ENCODE peak calls at places on chromosome 4, in five cellular contexts. One of them, this sample, is unnamed.

GRCh38 chr4:152503606-152504290 is 32.1 kb downstream of the FBXW7 start:
- ATAC-seq in naive thymus-derived CD8-positive, alpha-beta T cell: no peak
- ATAC-seq in activated naive CD4-positive, alpha-beta T cell treated with anti-CD3 and anti-CD28 coated beads, Interleukin-2, amount 50 U/mL, for 72 hours: no peak
- ATAC-seq in activated T-helper 17 cell treated with anti-CD3 and anti-CD28 coated beads, Interleukin-2, amount 50 U/mL, for 72 hours: no peak
- ATAC-seq in activated CD8-positive, alpha-beta memory T cell treated with anti-CD3 and anti-CD28 coated beads, Interleukin-2, amount 10 ng/mL, durations not matched to agents 7 days and 5 days: no peak
- ATAC-seq in this sample: no peak

GRCh38 chr4:100721077-100721476 is 203.3 kb upstream of the EMCN start:
- ATAC-seq in naive thymus-derived CD8-positive, alpha-beta T cell: no peak
- ATAC-seq in activated naive CD4-positive, alpha-beta T cell treated with anti-CD3 and anti-CD28 coated beads, Interleukin-2, amount 50 U/mL, for 72 hours: no peak
- ATAC-seq in activated T-helper 17 cell treated with anti-CD3 and anti-CD28 coated beads, Interleukin-2, amount 50 U/mL, for 72 hours: no peak
- ATAC-seq in activated CD8-positive, alpha-beta memory T cell treated with anti-CD3 and anti-CD28 coated beads, Interleukin-2, amount 10 ng/mL, durations not matched to agents 7 days and 5 days: no peak
- ATAC-seq in this sample: no peak

GRCh38 chr4:168028568-168028967 is 63.8 kb upstream of the ANXA10 start:
- ATAC-seq in naive thymus-derived CD8-positive, alpha-beta T cell: no peak
- ATAC-seq in activated naive CD4-positive, alpha-beta T cell treated with anti-CD3 and anti-CD28 coated beads, Interleukin-2, amount 50 U/mL, for 72 hours: no peak
- ATAC-seq in activated T-helper 17 cell treated with anti-CD3 and anti-CD28 coated beads, Interleukin-2, amount 50 U/mL, for 72 hours: no peak
- ATAC-seq in activated CD8-positive, alpha-beta memory T cell treated with anti-CD3 and anti-CD28 coated beads, Interleukin-2, amount 10 ng/mL, durations not matched to agents 7 days and 5 days: no peak
- ATAC-seq in this sample: no peak

GRCh38 chr4:35739305-35739704 is 505.0 kb downstream of the ARAP2 start:
- ATAC-seq in naive thymus-derived CD8-positive, alpha-beta T cell: no peak
- ATAC-seq in activated naive CD4-positive, alpha-beta T cell treated with anti-CD3 and anti-CD28 coated beads, Interleukin-2, amount 50 U/mL, for 72 hours: no peak
- ATAC-seq in activated T-helper 17 cell treated with anti-CD3 and anti-CD28 coated beads, Interleukin-2, amount 50 U/mL, for 72 hours: no peak
- ATAC-seq in activated CD8-positive, alpha-beta memory T cell treated with anti-CD3 and anti-CD28 coated beads, Interleukin-2, amount 10 ng/mL, durations not matched to agents 7 days and 5 days: no peak
- ATAC-seq in this sample: no peak

GRCh38 chr4:184688447-184688846 is 38.9 kb downstream of the PRIMPOL start:
- ATAC-seq in naive thymus-derived CD8-positive, alpha-beta T cell: no peak
- ATAC-seq in activated naive CD4-positive, alpha-beta T cell treated with anti-CD3 and anti-CD28 coated beads, Interleukin-2, amount 50 U/mL, for 72 hours: peak
- ATAC-seq in activated T-helper 17 cell treated with anti-CD3 and anti-CD28 coated beads, Interleukin-2, amount 50 U/mL, for 72 hours: peak
- ATAC-seq in activated CD8-positive, alpha-beta memory T cell treated with anti-CD3 and anti-CD28 coated beads, Interleukin-2, amount 10 ng/mL, durations not matched to agents 7 days and 5 days: no peak
- ATAC-seq in this sample: no peak

GRCh38 chr4:145830699-145831098 is 107.9 kb downstream of the ZNF827 start:
- ATAC-seq in naive thymus-derived CD8-positive, alpha-beta T cell: no peak
- ATAC-seq in activated naive CD4-positive, alpha-beta T cell treated with anti-CD3 and anti-CD28 coated beads, Interleukin-2, amount 50 U/mL, for 72 hours: no peak
- ATAC-seq in activated T-helper 17 cell treated with anti-CD3 and anti-CD28 coated beads, Interleukin-2, amount 50 U/mL, for 72 hours: no peak
- ATAC-seq in activated CD8-positive, alpha-beta memory T cell treated with anti-CD3 and anti-CD28 coated beads, Interleukin-2, amount 10 ng/mL, durations not matched to agents 7 days and 5 days: no peak
- ATAC-seq in this sample: no peak

GRCh38 chr4:158519226-158519625 is 2.5 kb upstream of the RXFP1 start:
- ATAC-seq in naive thymus-derived CD8-positive, alpha-beta T cell: no peak
- ATAC-seq in activated naive CD4-positive, alpha-beta T cell treated with anti-CD3 and anti-CD28 coated beads, Interleukin-2, amount 50 U/mL, for 72 hours: no peak
- ATAC-seq in activated T-helper 17 cell treated with anti-CD3 and anti-CD28 coated beads, Interleukin-2, amount 50 U/mL, for 72 hours: no peak
- ATAC-seq in activated CD8-positive, alpha-beta memory T cell treated with anti-CD3 and anti-CD28 coated beads, Interleukin-2, amount 10 ng/mL, durations not matched to agents 7 days and 5 days: no peak
- ATAC-seq in this sample: no peak

GRCh38 chr4:171846232-171846631 is 33.0 kb downstream of the GALNTL6 start:
- ATAC-seq in naive thymus-derived CD8-positive, alpha-beta T cell: no peak
- ATAC-seq in activated naive CD4-positive, alpha-beta T cell treated with anti-CD3 and anti-CD28 coated beads, Interleukin-2, amount 50 U/mL, for 72 hours: no peak
- ATAC-seq in activated T-helper 17 cell treated with anti-CD3 and anti-CD28 coated beads, Interleukin-2, amount 50 U/mL, for 72 hours: no peak
- ATAC-seq in activated CD8-positive, alpha-beta memory T cell treated with anti-CD3 and anti-CD28 coated beads, Interleukin-2, amount 10 ng/mL, durations not matched to agents 7 days and 5 days: no peak
- ATAC-seq in this sample: no peak

GRCh38 chr4:183355405-183355804 is 33.2 kb upstream of the CLDN24 start:
- ATAC-seq in naive thymus-derived CD8-positive, alpha-beta T cell: no peak
- ATAC-seq in activated naive CD4-positive, alpha-beta T cell treated with anti-CD3 and anti-CD28 coated beads, Interleukin-2, amount 50 U/mL, for 72 hours: no peak
- ATAC-seq in activated T-helper 17 cell treated with anti-CD3 and anti-CD28 coated beads, Interleukin-2, amount 50 U/mL, for 72 hours: no peak
- ATAC-seq in activated CD8-positive, alpha-beta memory T cell treated with anti-CD3 and anti-CD28 coated beads, Interleukin-2, amount 10 ng/mL, durations not matched to agents 7 days and 5 days: no peak
- ATAC-seq in this sample: no peak

GRCh38 chr4:151484396-151485102 is 75.6 kb downstream of the FHIP1A start:
- ATAC-seq in naive thymus-derived CD8-positive, alpha-beta T cell: no peak
- ATAC-seq in activated naive CD4-positive, alpha-beta T cell treated with anti-CD3 and anti-CD28 coated beads, Interleukin-2, amount 50 U/mL, for 72 hours: no peak
- ATAC-seq in activated T-helper 17 cell treated with anti-CD3 and anti-CD28 coated beads, Interleukin-2, amount 50 U/mL, for 72 hours: no peak
- ATAC-seq in activated CD8-positive, alpha-beta memory T cell treated with anti-CD3 and anti-CD28 coated beads, Interleukin-2, amount 10 ng/mL, durations not matched to agents 7 days and 5 days: no peak
- ATAC-seq in this sample: no peak

GRCh38 chr4:170051402-170051801 is 25.2 kb upstream of the MFAP3L start:
- ATAC-seq in naive thymus-derived CD8-positive, alpha-beta T cell: no peak
- ATAC-seq in activated naive CD4-positive, alpha-beta T cell treated with anti-CD3 and anti-CD28 coated beads, Interleukin-2, amount 50 U/mL, for 72 hours: no peak
- ATAC-seq in activated T-helper 17 cell treated with anti-CD3 and anti-CD28 coated beads, Interleukin-2, amount 50 U/mL, for 72 hours: no peak
- ATAC-seq in activated CD8-positive, alpha-beta memory T cell treated with anti-CD3 and anti-CD28 coated beads, Interleukin-2, amount 10 ng/mL, durations not matched to agents 7 days and 5 days: no peak
- ATAC-seq in this sample: no peak

GRCh38 chr4:39846705-39847104 is 131.0 kb downstream of the PDS5A start:
- ATAC-seq in naive thymus-derived CD8-positive, alpha-beta T cell: no peak
- ATAC-seq in activated naive CD4-positive, alpha-beta T cell treated with anti-CD3 and anti-CD28 coated beads, Interleukin-2, amount 50 U/mL, for 72 hours: no peak
- ATAC-seq in activated T-helper 17 cell treated with anti-CD3 and anti-CD28 coated beads, Interleukin-2, amount 50 U/mL, for 72 hours: no peak
- ATAC-seq in activated CD8-positive, alpha-beta memory T cell treated with anti-CD3 and anti-CD28 coated beads, Interleukin-2, amount 10 ng/mL, durations not matched to agents 7 days and 5 days: no peak
- ATAC-seq in this sample: no peak

GRCh38 chr4:72984351-72984750 is 85.2 kb downstream of the COX18 start:
- ATAC-seq in naive thymus-derived CD8-positive, alpha-beta T cell: no peak
- ATAC-seq in activated naive CD4-positive, alpha-beta T cell treated with anti-CD3 and anti-CD28 coated beads, Interleukin-2, amount 50 U/mL, for 72 hours: peak
- ATAC-seq in activated T-helper 17 cell treated with anti-CD3 and anti-CD28 coated beads, Interleukin-2, amount 50 U/mL, for 72 hours: peak
- ATAC-seq in activated CD8-positive, alpha-beta memory T cell treated with anti-CD3 and anti-CD28 coated beads, Interleukin-2, amount 10 ng/mL, durations not matched to agents 7 days and 5 days: no peak
- ATAC-seq in this sample: no peak

GRCh38 chr4:133637161-133637560 is 488.1 kb downstream of the PCDH10 start:
- ATAC-seq in naive thymus-derived CD8-positive, alpha-beta T cell: no peak
- ATAC-seq in activated naive CD4-positive, alpha-beta T cell treated with anti-CD3 and anti-CD28 coated beads, Interleukin-2, amount 50 U/mL, for 72 hours: no peak
- ATAC-seq in activated T-helper 17 cell treated with anti-CD3 and anti-CD28 coated beads, Interleukin-2, amount 50 U/mL, for 72 hours: no peak
- ATAC-seq in activated CD8-positive, alpha-beta memory T cell treated with anti-CD3 and anti-CD28 coated beads, Interleukin-2, amount 10 ng/mL, durations not matched to agents 7 days and 5 days: no peak
- ATAC-seq in this sample: no peak

GRCh38 chr4:24210332-24210902 is 320.6 kb upstream of the PPARGC1A start:
- ATAC-seq in naive thymus-derived CD8-positive, alpha-beta T cell: no peak
- ATAC-seq in activated naive CD4-positive, alpha-beta T cell treated with anti-CD3 and anti-CD28 coated beads, Interleukin-2, amount 50 U/mL, for 72 hours: no peak
- ATAC-seq in activated T-helper 17 cell treated with anti-CD3 and anti-CD28 coated beads, Interleukin-2, amount 50 U/mL, for 72 hours: no peak
- ATAC-seq in activated CD8-positive, alpha-beta memory T cell treated with anti-CD3 and anti-CD28 coated beads, Interleukin-2, amount 10 ng/mL, durations not matched to agents 7 days and 5 days: no peak
- ATAC-seq in this sample: peak

GRCh38 chr4:80257851-80258250 is 8.6 kb upstream of the FGF5 start:
- ATAC-seq in naive thymus-derived CD8-positive, alpha-beta T cell: no peak
- ATAC-seq in activated naive CD4-positive, alpha-beta T cell treated with anti-CD3 and anti-CD28 coated beads, Interleukin-2, amount 50 U/mL, for 72 hours: no peak
- ATAC-seq in activated T-helper 17 cell treated with anti-CD3 and anti-CD28 coated beads, Interleukin-2, amount 50 U/mL, for 72 hours: no peak
- ATAC-seq in activated CD8-positive, alpha-beta memory T cell treated with anti-CD3 and anti-CD28 coated beads, Interleukin-2, amount 10 ng/mL, durations not matched to agents 7 days and 5 days: no peak
- ATAC-seq in this sample: no peak

GRCh38 chr4:120819816-120820437 is 102.6 kb downstream of the PRDM5 start:
- ATAC-seq in naive thymus-derived CD8-positive, alpha-beta T cell: no peak
- ATAC-seq in activated naive CD4-positive, alpha-beta T cell treated with anti-CD3 and anti-CD28 coated beads, Interleukin-2, amount 50 U/mL, for 72 hours: peak
- ATAC-seq in activated T-helper 17 cell treated with anti-CD3 and anti-CD28 coated beads, Interleukin-2, amount 50 U/mL, for 72 hours: peak
- ATAC-seq in activated CD8-positive, alpha-beta memory T cell treated with anti-CD3 and anti-CD28 coated beads, Interleukin-2, amount 10 ng/mL, durations not matched to agents 7 days and 5 days: peak
- ATAC-seq in this sample: no peak

GRCh38 chr4:174928174-174928573 is 10.0 kb downstream of the ADAM29 start:
- ATAC-seq in naive thymus-derived CD8-positive, alpha-beta T cell: no peak
- ATAC-seq in activated naive CD4-positive, alpha-beta T cell treated with anti-CD3 and anti-CD28 coated beads, Interleukin-2, amount 50 U/mL, for 72 hours: no peak
- ATAC-seq in activated T-helper 17 cell treated with anti-CD3 and anti-CD28 coated beads, Interleukin-2, amount 50 U/mL, for 72 hours: no peak
- ATAC-seq in activated CD8-positive, alpha-beta memory T cell treated with anti-CD3 and anti-CD28 coated beads, Interleukin-2, amount 10 ng/mL, durations not matched to agents 7 days and 5 days: no peak
- ATAC-seq in this sample: no peak

GRCh38 chr4:46886711-46887110 is 22.3 kb downstream of the COX7B2 start:
- ATAC-seq in naive thymus-derived CD8-positive, alpha-beta T cell: no peak
- ATAC-seq in activated naive CD4-positive, alpha-beta T cell treated with anti-CD3 and anti-CD28 coated beads, Interleukin-2, amount 50 U/mL, for 72 hours: no peak
- ATAC-seq in activated T-helper 17 cell treated with anti-CD3 and anti-CD28 coated beads, Interleukin-2, amount 50 U/mL, for 72 hours: no peak
- ATAC-seq in activated CD8-positive, alpha-beta memory T cell treated with anti-CD3 and anti-CD28 coated beads, Interleukin-2, amount 10 ng/mL, durations not matched to agents 7 days and 5 days: no peak
- ATAC-seq in this sample: no peak

GRCh38 chr4:6767725-6768538 is 14.6 kb upstream of the KIAA0232 start:
- ATAC-seq in naive thymus-derived CD8-positive, alpha-beta T cell: no peak
- ATAC-seq in activated naive CD4-positive, alpha-beta T cell treated with anti-CD3 and anti-CD28 coated beads, Interleukin-2, amount 50 U/mL, for 72 hours: no peak
- ATAC-seq in activated T-helper 17 cell treated with anti-CD3 and anti-CD28 coated beads, Interleukin-2, amount 50 U/mL, for 72 hours: no peak
- ATAC-seq in activated CD8-positive, alpha-beta memory T cell treated with anti-CD3 and anti-CD28 coated beads, Interleukin-2, amount 10 ng/mL, durations not matched to agents 7 days and 5 days: no peak
- ATAC-seq in this sample: peak

GRCh38 chr4:62344474-62344873 is 1144.3 kb downstream of the ADGRL3 start:
- ATAC-seq in naive thymus-derived CD8-positive, alpha-beta T cell: no peak
- ATAC-seq in activated naive CD4-positive, alpha-beta T cell treated with anti-CD3 and anti-CD28 coated beads, Interleukin-2, amount 50 U/mL, for 72 hours: no peak
- ATAC-seq in activated T-helper 17 cell treated with anti-CD3 and anti-CD28 coated beads, Interleukin-2, amount 50 U/mL, for 72 hours: no peak
- ATAC-seq in activated CD8-positive, alpha-beta memory T cell treated with anti-CD3 and anti-CD28 coated beads, Interleukin-2, amount 10 ng/mL, durations not matched to agents 7 days and 5 days: no peak
- ATAC-seq in this sample: no peak

GRCh38 chr4:111945014-111945413 is 200.2 kb upstream of the FAM241A start:
- ATAC-seq in naive thymus-derived CD8-positive, alpha-beta T cell: no peak
- ATAC-seq in activated naive CD4-positive, alpha-beta T cell treated with anti-CD3 and anti-CD28 coated beads, Interleukin-2, amount 50 U/mL, for 72 hours: no peak
- ATAC-seq in activated T-helper 17 cell treated with anti-CD3 and anti-CD28 coated beads, Interleukin-2, amount 50 U/mL, for 72 hours: no peak
- ATAC-seq in activated CD8-positive, alpha-beta memory T cell treated with anti-CD3 and anti-CD28 coated beads, Interleukin-2, amount 10 ng/mL, durations not matched to agents 7 days and 5 days: no peak
- ATAC-seq in this sample: no peak

GRCh38 chr4:123659759-123660158 is 263.2 kb downstream of the SPRY1 start:
- ATAC-seq in naive thymus-derived CD8-positive, alpha-beta T cell: no peak
- ATAC-seq in activated naive CD4-positive, alpha-beta T cell treated with anti-CD3 and anti-CD28 coated beads, Interleukin-2, amount 50 U/mL, for 72 hours: no peak
- ATAC-seq in activated T-helper 17 cell treated with anti-CD3 and anti-CD28 coated beads, Interleukin-2, amount 50 U/mL, for 72 hours: no peak
- ATAC-seq in activated CD8-positive, alpha-beta memory T cell treated with anti-CD3 and anti-CD28 coated beads, Interleukin-2, amount 10 ng/mL, durations not matched to agents 7 days and 5 days: peak
- ATAC-seq in this sample: no peak

GRCh38 chr4:152316969-152317368 is 218.9 kb downstream of the FBXW7 start:
- ATAC-seq in naive thymus-derived CD8-positive, alpha-beta T cell: no peak
- ATAC-seq in activated naive CD4-positive, alpha-beta T cell treated with anti-CD3 and anti-CD28 coated beads, Interleukin-2, amount 50 U/mL, for 72 hours: no peak
- ATAC-seq in activated T-helper 17 cell treated with anti-CD3 and anti-CD28 coated beads, Interleukin-2, amount 50 U/mL, for 72 hours: no peak
- ATAC-seq in activated CD8-positive, alpha-beta memory T cell treated with anti-CD3 and anti-CD28 coated beads, Interleukin-2, amount 10 ng/mL, durations not matched to agents 7 days and 5 days: no peak
- ATAC-seq in this sample: no peak

GRCh38 chr4:134216436-134216835 is 14.8 kb upstream of the PABPC4L start:
- ATAC-seq in naive thymus-derived CD8-positive, alpha-beta T cell: no peak
- ATAC-seq in activated naive CD4-positive, alpha-beta T cell treated with anti-CD3 and anti-CD28 coated beads, Interleukin-2, amount 50 U/mL, for 72 hours: no peak
- ATAC-seq in activated T-helper 17 cell treated with anti-CD3 and anti-CD28 coated beads, Interleukin-2, amount 50 U/mL, for 72 hours: no peak
- ATAC-seq in activated CD8-positive, alpha-beta memory T cell treated with anti-CD3 and anti-CD28 coated beads, Interleukin-2, amount 10 ng/mL, durations not matched to agents 7 days and 5 days: no peak
- ATAC-seq in this sample: no peak

GRCh38 chr4:984336-985054 is 2.3 kb upstream of the IDUA start:
- ATAC-seq in naive thymus-derived CD8-positive, alpha-beta T cell: no peak
- ATAC-seq in activated naive CD4-positive, alpha-beta T cell treated with anti-CD3 and anti-CD28 coated beads, Interleukin-2, amount 50 U/mL, for 72 hours: no peak
- ATAC-seq in activated T-helper 17 cell treated with anti-CD3 and anti-CD28 coated beads, Interleukin-2, amount 50 U/mL, for 72 hours: no peak
- ATAC-seq in activated CD8-positive, alpha-beta memory T cell treated with anti-CD3 and anti-CD28 coated beads, Interleukin-2, amount 10 ng/mL, durations not matched to agents 7 days and 5 days: no peak
- ATAC-seq in this sample: no peak

GRCh38 chr4:151430737-151431457 is 21.9 kb downstream of the FHIP1A start:
- ATAC-seq in naive thymus-derived CD8-positive, alpha-beta T cell: no peak
- ATAC-seq in activated naive CD4-positive, alpha-beta T cell treated with anti-CD3 and anti-CD28 coated beads, Interleukin-2, amount 50 U/mL, for 72 hours: no peak
- ATAC-seq in activated T-helper 17 cell treated with anti-CD3 and anti-CD28 coated beads, Interleukin-2, amount 50 U/mL, for 72 hours: no peak
- ATAC-seq in activated CD8-positive, alpha-beta memory T cell treated with anti-CD3 and anti-CD28 coated beads, Interleukin-2, amount 10 ng/mL, durations not matched to agents 7 days and 5 days: no peak
- ATAC-seq in this sample: no peak

GRCh38 chr4:158624889-158625478 is 46.7 kb downstream of the C4orf46 start:
- ATAC-seq in naive thymus-derived CD8-positive, alpha-beta T cell: no peak
- ATAC-seq in activated naive CD4-positive, alpha-beta T cell treated with anti-CD3 and anti-CD28 coated beads, Interleukin-2, amount 50 U/mL, for 72 hours: no peak
- ATAC-seq in activated T-helper 17 cell treated with anti-CD3 and anti-CD28 coated beads, Interleukin-2, amount 50 U/mL, for 72 hours: no peak
- ATAC-seq in activated CD8-positive, alpha-beta memory T cell treated with anti-CD3 and anti-CD28 coated beads, Interleukin-2, amount 10 ng/mL, durations not matched to agents 7 days and 5 days: no peak
- ATAC-seq in this sample: peak

GRCh38 chr4:128393111-128393704 is 105.6 kb upstream of the PGRMC2 start:
- ATAC-seq in naive thymus-derived CD8-positive, alpha-beta T cell: no peak
- ATAC-seq in activated naive CD4-positive, alpha-beta T cell treated with anti-CD3 and anti-CD28 coated beads, Interleukin-2, amount 50 U/mL, for 72 hours: no peak
- ATAC-seq in activated T-helper 17 cell treated with anti-CD3 and anti-CD28 coated beads, Interleukin-2, amount 50 U/mL, for 72 hours: no peak
- ATAC-seq in activated CD8-positive, alpha-beta memory T cell treated with anti-CD3 and anti-CD28 coated beads, Interleukin-2, amount 10 ng/mL, durations not matched to agents 7 days and 5 days: no peak
- ATAC-seq in this sample: peak